ENCODE peak calls at places on chromosome 5, in nine cellular contexts. One of them, this sample, is unnamed.

GRCh38 chr5:32100230-32100629 is 73.9 kb downstream of the GOLPH3 start:
- DNase-seq in mucosa of gallbladder: peak; percentile 33
- DNase-seq in T-cell: no peak
- DNase-seq in fibroblast of the aortic adventitia: no peak
- DNase-seq in stimulated activated CD4-positive, alpha-beta T cell treated with anti-CD3 and anti-CD28 coated beads, Interleukin-2, amount 100 ng/mL, for 48 hours: no peak
- DNase-seq in lower lobe of right lung: no peak
- DNase-seq in LoVo: no peak
- DNase-seq in T-helper 1 cell: no peak
- DNase-seq in heart right ventricle: no peak
- DNase-seq in this sample: peak; percentile 78

GRCh38 chr5:1789838-1790462 is 9.7 kb downstream of the MRPL36 start:
- DNase-seq in mucosa of gallbladder: no peak
- DNase-seq in T-cell: no peak
- DNase-seq in fibroblast of the aortic adventitia: peak; percentile 89
- DNase-seq in stimulated activated CD4-positive, alpha-beta T cell treated with anti-CD3 and anti-CD28 coated beads, Interleukin-2, amount 100 ng/mL, for 48 hours: no peak
- DNase-seq in lower lobe of right lung: no peak
- DNase-seq in LoVo: no peak
- DNase-seq in T-helper 1 cell: no peak
- DNase-seq in heart right ventricle: peak; percentile 32
- DNase-seq in this sample: peak; percentile 80

GRCh38 chr5:160508780-160509361 is 87.2 kb downstream of the PTTG1 start:
- DNase-seq in mucosa of gallbladder: peak; percentile 75
- DNase-seq in T-cell: peak; percentile 53
- DNase-seq in fibroblast of the aortic adventitia: peak; percentile 97
- DNase-seq in stimulated activated CD4-positive, alpha-beta T cell treated with anti-CD3 and anti-CD28 coated beads, Interleukin-2, amount 100 ng/mL, for 48 hours: peak; percentile 52
- DNase-seq in lower lobe of right lung: no peak
- DNase-seq in LoVo: peak; percentile 88
- DNase-seq in T-helper 1 cell: peak; percentile 58
- DNase-seq in heart right ventricle: peak; percentile 63
- DNase-seq in this sample: peak; percentile 86

GRCh38 chr5:178778919-178779318 is 48.5 kb upstream of the ZNF354A start:
- DNase-seq in mucosa of gallbladder: peak; percentile 66
- DNase-seq in T-cell: no peak
- DNase-seq in fibroblast of the aortic adventitia: no peak
- DNase-seq in stimulated activated CD4-positive, alpha-beta T cell treated with anti-CD3 and anti-CD28 coated beads, Interleukin-2, amount 100 ng/mL, for 48 hours: no peak
- DNase-seq in lower lobe of right lung: no peak
- DNase-seq in LoVo: no peak
- DNase-seq in T-helper 1 cell: no peak
- DNase-seq in heart right ventricle: no peak
- DNase-seq in this sample: no peak

GRCh38 chr5:59360130-59360555 is 533.4 kb downstream of the PDE4D start:
- DNase-seq in mucosa of gallbladder: no peak
- DNase-seq in T-cell: no peak
- DNase-seq in fibroblast of the aortic adventitia: no peak
- DNase-seq in stimulated activated CD4-positive, alpha-beta T cell treated with anti-CD3 and anti-CD28 coated beads, Interleukin-2, amount 100 ng/mL, for 48 hours: no peak
- DNase-seq in lower lobe of right lung: no peak
- DNase-seq in LoVo: no peak
- DNase-seq in T-helper 1 cell: no peak
- DNase-seq in heart right ventricle: no peak
- DNase-seq in this sample: no peak

GRCh38 chr5:64767959-64768357 is 533 bp downstream of the SREK1IP1 start:
- DNase-seq in mucosa of gallbladder: no peak
- DNase-seq in T-cell: peak; percentile 12
- DNase-seq in fibroblast of the aortic adventitia: no peak
- DNase-seq in stimulated activated CD4-positive, alpha-beta T cell treated with anti-CD3 and anti-CD28 coated beads, Interleukin-2, amount 100 ng/mL, for 48 hours: peak; percentile 6
- DNase-seq in lower lobe of right lung: no peak
- DNase-seq in LoVo: no peak
- DNase-seq in T-helper 1 cell: peak; percentile 3
- DNase-seq in heart right ventricle: no peak
- DNase-seq in this sample: peak; percentile 46

GRCh38 chr5:88474574-88474973 is 205.9 kb upstream of the TMEM161B start:
- DNase-seq in mucosa of gallbladder: no peak
- DNase-seq in T-cell: no peak
- DNase-seq in fibroblast of the aortic adventitia: no peak
- DNase-seq in stimulated activated CD4-positive, alpha-beta T cell treated with anti-CD3 and anti-CD28 coated beads, Interleukin-2, amount 100 ng/mL, for 48 hours: no peak
- DNase-seq in lower lobe of right lung: no peak
- DNase-seq in LoVo: no peak
- DNase-seq in T-helper 1 cell: no peak
- DNase-seq in heart right ventricle: no peak
- DNase-seq in this sample: no peak

GRCh38 chr5:151183451-151184245 is 26.1 kb upstream of the ANXA6 start:
- DNase-seq in mucosa of gallbladder: no peak
- DNase-seq in T-cell: no peak
- DNase-seq in fibroblast of the aortic adventitia: no peak
- DNase-seq in stimulated activated CD4-positive, alpha-beta T cell treated with anti-CD3 and anti-CD28 coated beads, Interleukin-2, amount 100 ng/mL, for 48 hours: no peak
- DNase-seq in lower lobe of right lung: no peak
- DNase-seq in LoVo: no peak
- DNase-seq in T-helper 1 cell: no peak
- DNase-seq in heart right ventricle: no peak
- DNase-seq in this sample: peak; percentile 36

GRCh38 chr5:100668511-100668910 is 133.3 kb downstream of the FAM174A start:
- DNase-seq in mucosa of gallbladder: no peak
- DNase-seq in T-cell: no peak
- DNase-seq in fibroblast of the aortic adventitia: peak; percentile 27
- DNase-seq in stimulated activated CD4-positive, alpha-beta T cell treated with anti-CD3 and anti-CD28 coated beads, Interleukin-2, amount 100 ng/mL, for 48 hours: no peak
- DNase-seq in lower lobe of right lung: no peak
- DNase-seq in LoVo: no peak
- DNase-seq in T-helper 1 cell: no peak
- DNase-seq in heart right ventricle: no peak
- DNase-seq in this sample: peak; percentile 2

GRCh38 chr5:172110921-172111873 is 76.8 kb downstream of the STK10 start:
- DNase-seq in mucosa of gallbladder: peak; percentile 40
- DNase-seq in T-cell: peak; percentile 65
- DNase-seq in fibroblast of the aortic adventitia: peak; percentile 74
- DNase-seq in stimulated activated CD4-positive, alpha-beta T cell treated with anti-CD3 and anti-CD28 coated beads, Interleukin-2, amount 100 ng/mL, for 48 hours: peak; percentile 73
- DNase-seq in lower lobe of right lung: peak; percentile 78
- DNase-seq in LoVo: peak; percentile 43
- DNase-seq in T-helper 1 cell: peak; percentile 44
- DNase-seq in heart right ventricle: no peak
- DNase-seq in this sample: peak; percentile 46

GRCh38 chr5:84249918-84250635 is 134.6 kb downstream of the EDIL3 start:
- DNase-seq in mucosa of gallbladder: no peak
- DNase-seq in T-cell: no peak
- DNase-seq in fibroblast of the aortic adventitia: peak; percentile 51
- DNase-seq in stimulated activated CD4-positive, alpha-beta T cell treated with anti-CD3 and anti-CD28 coated beads, Interleukin-2, amount 100 ng/mL, for 48 hours: no peak
- DNase-seq in lower lobe of right lung: no peak
- DNase-seq in LoVo: no peak
- DNase-seq in T-helper 1 cell: no peak
- DNase-seq in heart right ventricle: no peak
- DNase-seq in this sample: peak; percentile 8

GRCh38 chr5:127416896-127417295 is 100.5 kb upstream of the PRRC1 start:
- DNase-seq in mucosa of gallbladder: no peak
- DNase-seq in T-cell: no peak
- DNase-seq in fibroblast of the aortic adventitia: no peak
- DNase-seq in stimulated activated CD4-positive, alpha-beta T cell treated with anti-CD3 and anti-CD28 coated beads, Interleukin-2, amount 100 ng/mL, for 48 hours: no peak
- DNase-seq in lower lobe of right lung: no peak
- DNase-seq in LoVo: no peak
- DNase-seq in T-helper 1 cell: no peak
- DNase-seq in heart right ventricle: no peak
- DNase-seq in this sample: no peak

This sample was measured in dermis blood vessel endothelial cell.